ENCODE peak calls at places on chromosomes 3 and 15, in five cellular contexts. One of them, this sample, is unnamed.

GRCh38 chr15:76730262-76730661 is 174.9 kb downstream of the SCAPER start:
- DNase-seq in K562: no peak
- DNase-seq in HepG2: no peak
- DNase-seq in SK-N-SH: no peak
- DNase-seq in HCT116: no peak
- DNase-seq in this sample: no peak

GRCh38 chr3:62184559-62184958 is 188.8 kb downstream of the FEZF2 start:
- DNase-seq in HCT116: no peak
- DNase-seq in K562: no peak
- DNase-seq in SK-N-SH: no peak
- DNase-seq in HepG2: peak
- DNase-seq in this sample: no peak

GRCh38 chr15:62988701-62989100 is 53.8 kb upstream of the TPM1 start:
- DNase-seq in SK-N-SH: no peak
- DNase-seq in K562: no peak
- DNase-seq in HCT116: no peak
- DNase-seq in HepG2: no peak
- DNase-seq in this sample: peak

GRCh38 chr15:59420986-59421618 is 16.9 kb upstream of the FAM81A start:
- DNase-seq in HepG2: no peak
- DNase-seq in SK-N-SH: no peak
- DNase-seq in HCT116: no peak
- DNase-seq in K562: no peak
- DNase-seq in this sample: no peak

GRCh38 chr3:46538803-46539442 is 27.2 kb downstream of the LRRC2 start:
- DNase-seq in SK-N-SH: no peak
- DNase-seq in HCT116: no peak
- DNase-seq in HepG2: no peak
- DNase-seq in K562: no peak
- DNase-seq in this sample: no peak

GRCh38 chr15:66784174-66784573 is 82.1 kb downstream of the SMAD6 start:
- DNase-seq in K562: no peak
- DNase-seq in SK-N-SH: no peak
- DNase-seq in HCT116: no peak
- DNase-seq in HepG2: no peak
- DNase-seq in this sample: no peak

GRCh38 chr3:10955694-10956453 is 36.7 kb upstream of the SLC6A1 start:
- DNase-seq in SK-N-SH: no peak
- DNase-seq in HCT116: no peak
- DNase-seq in K562: no peak
- DNase-seq in HepG2: no peak
- DNase-seq in this sample: no peak

GRCh38 chr15:48966595-48967301 is 3.0 kb upstream of the SHC4 start:
- DNase-seq in SK-N-SH: no peak
- DNase-seq in HepG2: no peak
- DNase-seq in HCT116: no peak
- DNase-seq in K562: no peak
- DNase-seq in this sample: no peak

GRCh38 chr15:76994001-76994400 is 925 bp upstream of the PSTPIP1 start:
- DNase-seq in SK-N-SH: peak
- DNase-seq in HCT116: no peak
- DNase-seq in HepG2: no peak
- DNase-seq in K562: no peak
- DNase-seq in this sample: no peak

GRCh38 chr3:58008140-58009025 is at the start of gene FLNB:
- DNase-seq in K562: peak
- DNase-seq in SK-N-SH: peak
- DNase-seq in HepG2: peak
- DNase-seq in HCT116: peak
- DNase-seq in this sample: peak
- TF ChIP-seq JUND in K562: no peak
- TF ChIP-seq JUND in SK-N-SH: no peak
- TF ChIP-seq JUND in HepG2: peak
- TF ChIP-seq JUND in HCT116: no peak
- TF ChIP-seq JUND in this sample: no peak

GRCh38 chr3:161977850-161978249 is 481.2 kb downstream of the OTOL1 start:
- DNase-seq in HepG2: no peak
- DNase-seq in K562: no peak
- DNase-seq in HCT116: no peak
- DNase-seq in SK-N-SH: no peak
- DNase-seq in this sample: no peak
- TF ChIP-seq JUND in HepG2: no peak
- TF ChIP-seq JUND in K562: no peak
- TF ChIP-seq JUND in HCT116: no peak
- TF ChIP-seq JUND in SK-N-SH: no peak
- TF ChIP-seq JUND in this sample: no peak

GRCh38 chr15:99073008-99073714 is 31.7 kb upstream of the SYNM start:
- DNase-seq in K562: no peak
- DNase-seq in HCT116: no peak
- DNase-seq in SK-N-SH: no peak
- DNase-seq in HepG2: no peak
- DNase-seq in this sample: no peak
- TF ChIP-seq JUND in K562: no peak
- TF ChIP-seq JUND in HCT116: no peak
- TF ChIP-seq JUND in SK-N-SH: no peak
- TF ChIP-seq JUND in HepG2: no peak
- TF ChIP-seq JUND in this sample: no peak

DNA sequence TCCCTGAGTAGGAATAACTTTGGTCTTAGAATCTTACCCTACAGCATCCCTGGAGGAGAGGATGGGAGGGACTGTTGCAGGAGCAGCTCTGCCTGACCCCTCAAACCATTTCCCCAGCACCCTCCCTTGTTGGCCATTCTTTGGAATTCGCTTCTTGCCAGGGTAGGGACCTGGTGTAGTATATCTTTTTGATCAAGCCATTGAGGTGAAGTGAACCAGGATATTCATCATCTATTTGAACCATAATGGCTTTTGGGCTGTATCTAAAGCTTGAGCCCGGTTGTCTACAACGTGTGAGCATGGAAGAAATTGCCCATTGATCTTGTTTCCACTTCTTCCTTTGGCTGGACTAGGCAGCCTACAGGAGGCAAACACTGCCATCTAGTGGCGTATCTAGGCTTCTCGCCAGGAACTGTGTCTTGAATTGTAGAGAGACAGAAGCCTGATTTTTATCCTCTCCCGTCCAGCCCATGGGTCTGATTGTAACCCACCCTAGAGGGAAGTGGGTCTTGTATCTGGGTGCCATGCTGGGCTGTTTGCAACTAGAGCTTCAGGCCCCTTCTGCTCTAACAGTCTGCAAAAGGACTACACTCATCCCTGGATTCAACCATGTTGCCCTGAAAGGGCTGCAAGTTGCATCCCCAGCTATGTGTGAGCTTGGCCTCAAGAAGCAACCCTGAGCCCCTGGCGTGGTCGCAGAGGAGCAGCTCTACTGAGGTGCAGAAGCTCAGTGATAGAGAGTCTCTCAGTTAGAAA is 170.4 kb upstream of the UMPS start:
- DNase-seq in HepG2: peak
- DNase-seq in SK-N-SH: peak
- DNase-seq in K562: peak
- DNase-seq in HCT116: peak
- DNase-seq in this sample: peak
- TF ChIP-seq JUND in HepG2: no peak
- TF ChIP-seq JUND in SK-N-SH: no peak
- TF ChIP-seq JUND in K562: no peak
- TF ChIP-seq JUND in HCT116: no peak
- TF ChIP-seq JUND in this sample: no peak

GRCh38 chr3:43286886-43287301 is 554 bp downstream of the SNRK start:
- DNase-seq in HepG2: no peak
- DNase-seq in SK-N-SH: peak
- DNase-seq in HCT116: no peak
- DNase-seq in K562: no peak
- DNase-seq in this sample: no peak

GRCh38 chr3:43288366-43288765 is 2.0 kb downstream of the SNRK start:
- DNase-seq in SK-N-SH: no peak
- DNase-seq in HCT116: no peak
- DNase-seq in K562: no peak
- DNase-seq in HepG2: no peak
- DNase-seq in this sample: no peak

GRCh38 chr3:43288850-43289249 is 2.5 kb downstream of the SNRK start:
- DNase-seq in SK-N-SH: no peak
- DNase-seq in HCT116: no peak
- DNase-seq in K562: no peak
- DNase-seq in HepG2: peak
- DNase-seq in this sample: no peak

GRCh38 chr3:43286115-43286885 is at the start of gene SNRK:
- DNase-seq in HCT116: peak
- DNase-seq in K562: peak
- DNase-seq in HepG2: peak
- DNase-seq in SK-N-SH: peak
- DNase-seq in this sample: peak

DNA sequence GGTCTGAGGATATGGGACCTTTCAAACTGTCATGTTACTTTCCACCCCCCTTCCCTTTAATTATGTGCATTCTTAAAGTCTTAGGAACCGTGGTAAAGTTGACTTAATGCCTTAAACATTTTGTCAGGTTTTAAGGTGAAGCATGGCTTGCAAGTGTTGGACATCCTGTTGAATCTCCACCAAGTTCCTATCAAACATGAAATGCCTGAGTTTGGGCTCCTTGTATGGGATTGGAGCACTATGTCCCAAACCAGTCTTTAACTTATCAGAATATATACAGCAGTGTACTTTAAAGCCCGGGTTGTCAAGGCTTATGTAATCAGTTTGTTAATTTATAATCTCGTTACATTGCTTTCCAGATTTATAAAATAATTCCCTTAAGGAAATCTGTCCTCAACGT is 1.2 kb downstream of the SNRK start:
- DNase-seq in SK-N-SH: no peak
- DNase-seq in K562: no peak
- DNase-seq in HCT116: no peak
- DNase-seq in HepG2: no peak
- DNase-seq in this sample: no peak
- TF ChIP-seq JUND in SK-N-SH: no peak
- TF ChIP-seq JUND in K562: no peak
- TF ChIP-seq JUND in HCT116: no peak
- TF ChIP-seq JUND in HepG2: no peak
- TF ChIP-seq JUND in this sample: no peak